ENCODE peak calls at places on chromosome 3, in nine cellular contexts. One of them, this sample, is unnamed.

GRCh38 chr3:195150194-195151118 is 120.5 kb downstream of the XXYLT1 start:
- DNase-seq in epithelial cell of esophagus: peak
- DNase-seq in uterus: peak
- DNase-seq in DND-41: no peak
- DNase-seq in A549: no peak
- DNase-seq in GM12878: no peak
- DNase-seq in HFFc6: no peak
- DNase-seq in progenitor cell of endocrine pancreas: no peak
- DNase-seq in mucosa of descending colon: no peak
- DNase-seq in this sample: peak

GRCh38 chr3:112889357-112889756 is 42.7 kb upstream of the CD200R1L start:
- DNase-seq in epithelial cell of esophagus: no peak
- DNase-seq in uterus: no peak
- DNase-seq in DND-41: no peak
- DNase-seq in A549: no peak
- DNase-seq in GM12878: no peak
- DNase-seq in HFFc6: no peak
- DNase-seq in progenitor cell of endocrine pancreas: no peak
- DNase-seq in mucosa of descending colon: no peak
- DNase-seq in this sample: no peak

GRCh38 chr3:98761656-98762229 is 1.4 kb upstream of the ST3GAL6 start:
- DNase-seq in epithelial cell of esophagus: no peak
- DNase-seq in uterus: no peak
- DNase-seq in DND-41: no peak
- DNase-seq in A549: no peak
- DNase-seq in GM12878: no peak
- DNase-seq in HFFc6: no peak
- DNase-seq in progenitor cell of endocrine pancreas: no peak
- DNase-seq in mucosa of descending colon: no peak
- DNase-seq in this sample: no peak

GRCh38 chr3:45275006-45275704 is 49.1 kb upstream of the TMEM158 start:
- DNase-seq in epithelial cell of esophagus: no peak
- DNase-seq in uterus: no peak
- DNase-seq in DND-41: no peak
- DNase-seq in A549: no peak
- DNase-seq in GM12878: no peak
- DNase-seq in HFFc6: no peak
- DNase-seq in progenitor cell of endocrine pancreas: no peak
- DNase-seq in mucosa of descending colon: no peak
- DNase-seq in this sample: no peak

GRCh38 chr3:56754753-56755365 is 46.9 kb downstream of the ARHGEF3 start:
- DNase-seq in epithelial cell of esophagus: no peak
- DNase-seq in uterus: no peak
- DNase-seq in DND-41: no peak
- DNase-seq in A549: no peak
- DNase-seq in GM12878: peak
- DNase-seq in HFFc6: no peak
- DNase-seq in progenitor cell of endocrine pancreas: no peak
- DNase-seq in mucosa of descending colon: peak
- DNase-seq in this sample: peak

GRCh38 chr3:15633159-15633558 is 31.6 kb downstream of the BTD start:
- DNase-seq in epithelial cell of esophagus: no peak
- DNase-seq in uterus: no peak
- DNase-seq in DND-41: no peak
- DNase-seq in A549: no peak
- DNase-seq in GM12878: no peak
- DNase-seq in HFFc6: no peak
- DNase-seq in progenitor cell of endocrine pancreas: no peak
- DNase-seq in mucosa of descending colon: no peak
- DNase-seq in this sample: no peak

GRCh38 chr3:94336076-94336741 is 273.3 kb downstream of the NSUN3 start:
- DNase-seq in epithelial cell of esophagus: peak
- DNase-seq in uterus: no peak
- DNase-seq in DND-41: no peak
- DNase-seq in A549: peak
- DNase-seq in GM12878: no peak
- DNase-seq in HFFc6: peak
- DNase-seq in progenitor cell of endocrine pancreas: no peak
- DNase-seq in mucosa of descending colon: no peak
- DNase-seq in this sample: no peak

GRCh38 chr3:33991673-33992072 is 193.2 kb downstream of the PDCD6IP start:
- DNase-seq in epithelial cell of esophagus: no peak
- DNase-seq in uterus: no peak
- DNase-seq in DND-41: no peak
- DNase-seq in A549: no peak
- DNase-seq in GM12878: no peak
- DNase-seq in HFFc6: no peak
- DNase-seq in progenitor cell of endocrine pancreas: no peak
- DNase-seq in mucosa of descending colon: no peak
- DNase-seq in this sample: no peak

GRCh38 chr3:38579551-38580449 is 69.7 kb downstream of the SCN5A start:
- DNase-seq in epithelial cell of esophagus: no peak
- DNase-seq in uterus: no peak
- DNase-seq in DND-41: no peak
- DNase-seq in A549: no peak
- DNase-seq in GM12878: peak
- DNase-seq in HFFc6: no peak
- DNase-seq in progenitor cell of endocrine pancreas: peak
- DNase-seq in mucosa of descending colon: no peak
- DNase-seq in this sample: peak

GRCh38 chr3:5376761-5377160 is 189.3 kb downstream of the EDEM1 start:
- DNase-seq in epithelial cell of esophagus: peak
- DNase-seq in uterus: no peak
- DNase-seq in DND-41: peak
- DNase-seq in A549: no peak
- DNase-seq in GM12878: no peak
- DNase-seq in HFFc6: no peak
- DNase-seq in progenitor cell of endocrine pancreas: peak
- DNase-seq in mucosa of descending colon: peak
- DNase-seq in this sample: no peak

GRCh38 chr3:112086018-112086854 is at the start of gene C3orf52:
- DNase-seq in epithelial cell of esophagus: peak
- DNase-seq in uterus: peak
- DNase-seq in DND-41: no peak
- DNase-seq in A549: peak
- DNase-seq in GM12878: no peak
- DNase-seq in HFFc6: peak
- DNase-seq in progenitor cell of endocrine pancreas: peak
- DNase-seq in mucosa of descending colon: peak
- DNase-seq in this sample: peak

GRCh38 chr3:194082596-194083220 is 53.2 kb upstream of the HES1 start:
- DNase-seq in epithelial cell of esophagus: no peak
- DNase-seq in uterus: no peak
- DNase-seq in DND-41: no peak
- DNase-seq in A549: no peak
- DNase-seq in GM12878: no peak
- DNase-seq in HFFc6: no peak
- DNase-seq in progenitor cell of endocrine pancreas: no peak
- DNase-seq in mucosa of descending colon: no peak
- DNase-seq in this sample: no peak

GRCh38 chr3:190972840-190973270 is 110.4 kb upstream of the GMNC start:
- DNase-seq in epithelial cell of esophagus: peak
- DNase-seq in uterus: no peak
- DNase-seq in DND-41: no peak
- DNase-seq in A549: no peak
- DNase-seq in GM12878: no peak
- DNase-seq in HFFc6: peak
- DNase-seq in progenitor cell of endocrine pancreas: no peak
- DNase-seq in mucosa of descending colon: no peak
- DNase-seq in this sample: no peak

GRCh38 chr3:129320261-129320660 is 41.6 kb downstream of the HMCES start:
- DNase-seq in epithelial cell of esophagus: no peak
- DNase-seq in uterus: no peak
- DNase-seq in DND-41: no peak
- DNase-seq in A549: no peak
- DNase-seq in GM12878: no peak
- DNase-seq in HFFc6: no peak
- DNase-seq in progenitor cell of endocrine pancreas: no peak
- DNase-seq in mucosa of descending colon: no peak
- DNase-seq in this sample: no peak

GRCh38 chr3:192758654-192759053 is 31.3 kb upstream of the FGF12 start:
- DNase-seq in epithelial cell of esophagus: no peak
- DNase-seq in uterus: no peak
- DNase-seq in DND-41: no peak
- DNase-seq in A549: no peak
- DNase-seq in GM12878: no peak
- DNase-seq in HFFc6: no peak
- DNase-seq in progenitor cell of endocrine pancreas: no peak
- DNase-seq in mucosa of descending colon: no peak
- DNase-seq in this sample: no peak

GRCh38 chr3:195105389-195105788 is 165.6 kb downstream of the XXYLT1 start:
- DNase-seq in epithelial cell of esophagus: no peak
- DNase-seq in uterus: no peak
- DNase-seq in DND-41: no peak
- DNase-seq in A549: peak
- DNase-seq in GM12878: no peak
- DNase-seq in HFFc6: no peak
- DNase-seq in progenitor cell of endocrine pancreas: no peak
- DNase-seq in mucosa of descending colon: no peak
- DNase-seq in this sample: no peak

DNA sequence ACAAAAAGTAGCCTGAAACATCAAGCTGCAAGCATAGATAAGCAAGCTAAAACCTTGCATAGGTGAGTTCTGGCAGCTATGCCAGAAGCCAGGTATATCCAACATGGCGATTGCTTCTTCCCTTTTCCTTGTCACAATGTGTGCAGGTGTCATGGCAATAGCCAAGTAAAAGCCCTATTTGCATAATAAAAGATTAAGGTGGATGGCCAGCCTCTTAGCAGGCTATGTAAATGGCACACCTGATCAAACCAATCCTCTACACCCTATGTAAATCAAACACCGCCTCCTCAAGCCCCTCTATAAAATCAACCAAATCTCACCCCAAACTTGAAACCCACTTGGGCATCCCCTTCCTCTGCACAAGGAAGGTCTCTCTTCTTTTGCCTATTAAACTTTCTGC is 366.8 kb downstream of the VGLL3 start:
- DNase-seq in epithelial cell of esophagus: no peak
- DNase-seq in uterus: no peak
- DNase-seq in DND-41: no peak
- DNase-seq in A549: no peak
- DNase-seq in GM12878: no peak
- DNase-seq in HFFc6: no peak
- DNase-seq in progenitor cell of endocrine pancreas: no peak
- DNase-seq in mucosa of descending colon: no peak
- DNase-seq in this sample: no peak
- TF ChIP-seq CTCF in epithelial cell of esophagus: no peak
- TF ChIP-seq CTCF in uterus: no peak
- TF ChIP-seq CTCF in DND-41: no peak
- TF ChIP-seq CTCF in A549: no peak
- TF ChIP-seq CTCF in GM12878: no peak
- TF ChIP-seq CTCF in HFFc6: no peak
- TF ChIP-seq CTCF in progenitor cell of endocrine pancreas: no peak
- TF ChIP-seq CTCF in mucosa of descending colon: no peak
- TF ChIP-seq CTCF in this sample: no peak

GRCh38 chr3:59606638-59607262 is 556.9 kb upstream of the CFAP20DC start:
- DNase-seq in epithelial cell of esophagus: no peak
- DNase-seq in uterus: no peak
- DNase-seq in DND-41: no peak
- DNase-seq in A549: no peak
- DNase-seq in GM12878: no peak
- DNase-seq in HFFc6: no peak
- DNase-seq in progenitor cell of endocrine pancreas: no peak
- DNase-seq in mucosa of descending colon: no peak
- DNase-seq in this sample: no peak

GRCh38 chr3:59608356-59608755 is 558.5 kb upstream of the CFAP20DC start:
- DNase-seq in epithelial cell of esophagus: no peak
- DNase-seq in uterus: no peak
- DNase-seq in DND-41: no peak
- DNase-seq in A549: no peak
- DNase-seq in GM12878: no peak
- DNase-seq in HFFc6: no peak
- DNase-seq in progenitor cell of endocrine pancreas: no peak
- DNase-seq in mucosa of descending colon: no peak
- DNase-seq in this sample: no peak

GRCh38 chr3:59605318-59605717 is 555.5 kb upstream of the CFAP20DC start:
- DNase-seq in epithelial cell of esophagus: no peak
- DNase-seq in uterus: no peak
- DNase-seq in DND-41: no peak
- DNase-seq in A549: no peak
- DNase-seq in GM12878: no peak
- DNase-seq in HFFc6: no peak
- DNase-seq in progenitor cell of endocrine pancreas: no peak
- DNase-seq in mucosa of descending colon: no peak
- DNase-seq in this sample: no peak

GRCh38 chr3:59605944-59606534 is 556.2 kb upstream of the CFAP20DC start:
- DNase-seq in epithelial cell of esophagus: no peak
- DNase-seq in uterus: no peak
- DNase-seq in DND-41: no peak
- DNase-seq in A549: no peak
- DNase-seq in GM12878: no peak
- DNase-seq in HFFc6: no peak
- DNase-seq in progenitor cell of endocrine pancreas: no peak
- DNase-seq in mucosa of descending colon: no peak
- DNase-seq in this sample: no peak

DNA sequence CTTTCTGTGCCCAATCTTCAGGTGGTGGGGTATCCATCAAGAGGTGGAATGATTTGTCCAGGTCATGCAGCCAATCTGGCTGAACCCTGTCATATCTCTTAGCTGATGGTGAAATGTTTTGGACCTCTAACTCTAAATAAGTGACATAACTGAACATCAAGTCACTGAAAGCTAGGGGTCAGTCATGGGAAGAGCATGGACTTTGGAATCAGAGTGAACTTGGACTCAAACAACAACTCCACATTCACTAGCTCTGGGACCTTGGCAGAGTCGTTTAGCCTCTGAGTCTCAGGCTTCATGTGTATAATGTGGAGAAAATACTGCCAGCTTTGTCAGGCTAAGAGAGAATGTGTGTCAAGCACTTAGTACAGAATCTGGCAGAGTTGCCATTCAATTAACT is 557.8 kb upstream of the CFAP20DC start:
- DNase-seq in epithelial cell of esophagus: peak
- DNase-seq in uterus: no peak
- DNase-seq in DND-41: no peak
- DNase-seq in A549: peak
- DNase-seq in GM12878: no peak
- DNase-seq in HFFc6: no peak
- DNase-seq in progenitor cell of endocrine pancreas: no peak
- DNase-seq in mucosa of descending colon: no peak
- DNase-seq in this sample: no peak
- TF ChIP-seq CTCF in epithelial cell of esophagus: no peak
- TF ChIP-seq CTCF in uterus: no peak
- TF ChIP-seq CTCF in DND-41: no peak
- TF ChIP-seq CTCF in A549: no peak
- TF ChIP-seq CTCF in GM12878: no peak
- TF ChIP-seq CTCF in HFFc6: no peak
- TF ChIP-seq CTCF in progenitor cell of endocrine pancreas: no peak
- TF ChIP-seq CTCF in mucosa of descending colon: no peak
- TF ChIP-seq CTCF in this sample: no peak

GRCh38 chr3:2098398-2099027 is at the start of gene CNTN4:
- DNase-seq in epithelial cell of esophagus: peak
- DNase-seq in uterus: peak
- DNase-seq in DND-41: no peak
- DNase-seq in A549: peak
- DNase-seq in GM12878: no peak
- DNase-seq in HFFc6: no peak
- DNase-seq in progenitor cell of endocrine pancreas: peak
- DNase-seq in mucosa of descending colon: peak
- DNase-seq in this sample: peak
- TF ChIP-seq CTCF in epithelial cell of esophagus: no peak
- TF ChIP-seq CTCF in uterus: peak
- TF ChIP-seq CTCF in DND-41: no peak
- TF ChIP-seq CTCF in A549: no peak
- TF ChIP-seq CTCF in GM12878: no peak
- TF ChIP-seq CTCF in HFFc6: no peak
- TF ChIP-seq CTCF in progenitor cell of endocrine pancreas: peak
- TF ChIP-seq CTCF in mucosa of descending colon: no peak
- TF ChIP-seq CTCF in this sample: no peak

GRCh38 chr3:46337911-46338310 is 16.0 kb upstream of the CCR2 start:
- DNase-seq in epithelial cell of esophagus: peak
- DNase-seq in uterus: no peak
- DNase-seq in DND-41: no peak
- DNase-seq in A549: no peak
- DNase-seq in GM12878: no peak
- DNase-seq in HFFc6: no peak
- DNase-seq in progenitor cell of endocrine pancreas: no peak
- DNase-seq in mucosa of descending colon: no peak
- DNase-seq in this sample: no peak
- TF ChIP-seq CTCF in epithelial cell of esophagus: no peak
- TF ChIP-seq CTCF in uterus: no peak
- TF ChIP-seq CTCF in DND-41: no peak
- TF ChIP-seq CTCF in A549: no peak
- TF ChIP-seq CTCF in GM12878: no peak
- TF ChIP-seq CTCF in HFFc6: no peak
- TF ChIP-seq CTCF in progenitor cell of endocrine pancreas: no peak
- TF ChIP-seq CTCF in mucosa of descending colon: no peak
- TF ChIP-seq CTCF in this sample: no peak

This sample was measured in GM13976.